ENCODE peak calls at places on chromosomes 1 and 21, in eight cellular contexts. One of them, this sample, is unnamed.

GRCh38 chr1:235952950-235953615 is 86.4 kb upstream of the LYST start:
- DNase-seq in NCI-H774: no peak
- DNase-seq in T follicular helper cell: no peak
- DNase-seq in progenitor cell of endocrine pancreas: no peak
- DNase-seq in nephron progenitor cell: no peak
- DNase-seq in activated CD4-positive, alpha-beta T cell treated with anti-CD3 and anti-CD28 coated beads for 48 hours: peak
- DNase-seq in stimulated activated CD8-positive, alpha-beta memory T cell treated with anti-CD3 and anti-CD28 coated beads, Interleukin-4, amount 100 ng/mL, for 4 hours: no peak
- DNase-seq in activated T-cell treated with anti-CD3 and anti-CD28 coated beads for 1 hour: no peak
- DNase-seq in this sample: no peak

GRCh38 chr1:198700016-198700392 is 61.2 kb downstream of the PTPRC start:
- DNase-seq in NCI-H774: no peak
- DNase-seq in T follicular helper cell: no peak
- DNase-seq in progenitor cell of endocrine pancreas: no peak
- DNase-seq in nephron progenitor cell: no peak
- DNase-seq in activated CD4-positive, alpha-beta T cell treated with anti-CD3 and anti-CD28 coated beads for 48 hours: no peak
- DNase-seq in stimulated activated CD8-positive, alpha-beta memory T cell treated with anti-CD3 and anti-CD28 coated beads, Interleukin-4, amount 100 ng/mL, for 4 hours: no peak
- DNase-seq in activated T-cell treated with anti-CD3 and anti-CD28 coated beads for 1 hour: no peak
- DNase-seq in this sample: no peak

GRCh38 chr1:231748744-231749143 is 122.2 kb downstream of the DISC1 start:
- DNase-seq in NCI-H774: no peak
- DNase-seq in T follicular helper cell: no peak
- DNase-seq in progenitor cell of endocrine pancreas: no peak
- DNase-seq in nephron progenitor cell: no peak
- DNase-seq in activated CD4-positive, alpha-beta T cell treated with anti-CD3 and anti-CD28 coated beads for 48 hours: no peak
- DNase-seq in stimulated activated CD8-positive, alpha-beta memory T cell treated with anti-CD3 and anti-CD28 coated beads, Interleukin-4, amount 100 ng/mL, for 4 hours: no peak
- DNase-seq in activated T-cell treated with anti-CD3 and anti-CD28 coated beads for 1 hour: no peak
- DNase-seq in this sample: no peak

GRCh38 chr1:115255154-115255553 is 82.9 kb downstream of the NGF start:
- DNase-seq in NCI-H774: no peak
- DNase-seq in T follicular helper cell: no peak
- DNase-seq in progenitor cell of endocrine pancreas: no peak
- DNase-seq in nephron progenitor cell: no peak
- DNase-seq in activated CD4-positive, alpha-beta T cell treated with anti-CD3 and anti-CD28 coated beads for 48 hours: no peak
- DNase-seq in stimulated activated CD8-positive, alpha-beta memory T cell treated with anti-CD3 and anti-CD28 coated beads, Interleukin-4, amount 100 ng/mL, for 4 hours: no peak
- DNase-seq in activated T-cell treated with anti-CD3 and anti-CD28 coated beads for 1 hour: no peak
- DNase-seq in this sample: no peak

GRCh38 chr1:183033205-183033604 is 10.0 kb downstream of the LAMC1 start:
- DNase-seq in NCI-H774: no peak
- DNase-seq in T follicular helper cell: no peak
- DNase-seq in progenitor cell of endocrine pancreas: no peak
- DNase-seq in nephron progenitor cell: no peak
- DNase-seq in activated CD4-positive, alpha-beta T cell treated with anti-CD3 and anti-CD28 coated beads for 48 hours: peak
- DNase-seq in stimulated activated CD8-positive, alpha-beta memory T cell treated with anti-CD3 and anti-CD28 coated beads, Interleukin-4, amount 100 ng/mL, for 4 hours: no peak
- DNase-seq in activated T-cell treated with anti-CD3 and anti-CD28 coated beads for 1 hour: no peak
- DNase-seq in this sample: no peak

GRCh38 chr1:18922848-18923475 is 20.6 kb upstream of the ALDH4A1 start:
- DNase-seq in NCI-H774: no peak
- DNase-seq in T follicular helper cell: no peak
- DNase-seq in progenitor cell of endocrine pancreas: no peak
- DNase-seq in nephron progenitor cell: no peak
- DNase-seq in activated CD4-positive, alpha-beta T cell treated with anti-CD3 and anti-CD28 coated beads for 48 hours: no peak
- DNase-seq in stimulated activated CD8-positive, alpha-beta memory T cell treated with anti-CD3 and anti-CD28 coated beads, Interleukin-4, amount 100 ng/mL, for 4 hours: no peak
- DNase-seq in activated T-cell treated with anti-CD3 and anti-CD28 coated beads for 1 hour: no peak
- DNase-seq in this sample: no peak

GRCh38 chr1:109877320-109877771 is 33.3 kb upstream of the CSF1 start:
- DNase-seq in NCI-H774: no peak
- DNase-seq in T follicular helper cell: no peak
- DNase-seq in progenitor cell of endocrine pancreas: no peak
- DNase-seq in nephron progenitor cell: peak
- DNase-seq in activated CD4-positive, alpha-beta T cell treated with anti-CD3 and anti-CD28 coated beads for 48 hours: no peak
- DNase-seq in stimulated activated CD8-positive, alpha-beta memory T cell treated with anti-CD3 and anti-CD28 coated beads, Interleukin-4, amount 100 ng/mL, for 4 hours: no peak
- DNase-seq in activated T-cell treated with anti-CD3 and anti-CD28 coated beads for 1 hour: no peak
- DNase-seq in this sample: no peak

GRCh38 chr21:15935530-15935929 is 205.7 kb downstream of the USP25 start:
- DNase-seq in NCI-H774: no peak
- DNase-seq in T follicular helper cell: no peak
- DNase-seq in progenitor cell of endocrine pancreas: no peak
- DNase-seq in nephron progenitor cell: no peak
- DNase-seq in activated CD4-positive, alpha-beta T cell treated with anti-CD3 and anti-CD28 coated beads for 48 hours: no peak
- DNase-seq in stimulated activated CD8-positive, alpha-beta memory T cell treated with anti-CD3 and anti-CD28 coated beads, Interleukin-4, amount 100 ng/mL, for 4 hours: no peak
- DNase-seq in activated T-cell treated with anti-CD3 and anti-CD28 coated beads for 1 hour: no peak
- DNase-seq in this sample: no peak

GRCh38 chr1:19563336-19564097 is 78.2 kb upstream of the CAPZB start:
- DNase-seq in NCI-H774: no peak
- DNase-seq in T follicular helper cell: no peak
- DNase-seq in progenitor cell of endocrine pancreas: no peak
- DNase-seq in nephron progenitor cell: no peak
- DNase-seq in activated CD4-positive, alpha-beta T cell treated with anti-CD3 and anti-CD28 coated beads for 48 hours: no peak
- DNase-seq in stimulated activated CD8-positive, alpha-beta memory T cell treated with anti-CD3 and anti-CD28 coated beads, Interleukin-4, amount 100 ng/mL, for 4 hours: no peak
- DNase-seq in activated T-cell treated with anti-CD3 and anti-CD28 coated beads for 1 hour: no peak
- DNase-seq in this sample: no peak

GRCh38 chr1:202439308-202439707 is 90.8 kb downstream of the PPP1R12B start:
- DNase-seq in NCI-H774: no peak
- DNase-seq in T follicular helper cell: no peak
- DNase-seq in progenitor cell of endocrine pancreas: no peak
- DNase-seq in nephron progenitor cell: no peak
- DNase-seq in activated CD4-positive, alpha-beta T cell treated with anti-CD3 and anti-CD28 coated beads for 48 hours: no peak
- DNase-seq in stimulated activated CD8-positive, alpha-beta memory T cell treated with anti-CD3 and anti-CD28 coated beads, Interleukin-4, amount 100 ng/mL, for 4 hours: no peak
- DNase-seq in activated T-cell treated with anti-CD3 and anti-CD28 coated beads for 1 hour: no peak
- DNase-seq in this sample: no peak

This sample was measured in spleen.